ENCODE peak calls at places on chromosomes 2 and 18, in four cellular contexts. P is stimulated activated CD8-positive, alpha-beta memory T cell treated with anti-CD3 and anti-CD28 coated beads, Interleukin-15, amount 100 ng/mL, for 24 hours; N is T-helper 1 cell; L is hippocampal formation. H is an unnamed sample.
A peak's percentile ranks its signal among the peaks of the same experiment; 100 is the strongest.

GRCh38 chr2:127308586-127309138 is 14.7 kb upstream of the ERCC3 start:
- DNase-seq in L (no peak), P (no peak), N (no peak), H (no peak)

GRCh38 chr18:14089781-14090180 is 42.5 kb downstream of the ZNF519 start:
- DNase-seq in L (no peak), P (no peak), N (no peak), H (no peak)

GRCh38 chr18:67425724-67426123 is 90.8 kb downstream of the DSEL start:
- DNase-seq in P (no peak), N (no peak), L (no peak), H (no peak)

GRCh38 chr18:73479472-73479871 is 611.7 kb upstream of the NETO1 start:
- DNase-seq in L (no peak), P (no peak), N (no peak), H (no peak)

GRCh38 chr2:32425719-32426141 is 68.9 kb downstream of the BIRC6 start:
- DNase-seq in L (no peak), N (no peak), P (no peak), H (no peak)

GRCh38 chr2:152396763-152397162 is 61.8 kb downstream of the FMNL2 start:
- DNase-seq in P (no peak), L (no peak), N (no peak), H (no peak)

GRCh38 chr2:88059979-88060906 is 4.7 kb upstream of the KRCC1 start:
- DNase-seq in N (peak; percentile 5), L (peak; percentile 82), P (no peak), H (no peak)

GRCh38 chr2:173171924-173172643 is 96.4 kb downstream of the MAP3K20 start:
- DNase-seq in N (no peak), L (no peak), P (no peak), H (no peak)

GRCh38 chr2:174778479-174778962 is 14.2 kb upstream of the CHRNA1 start:
- DNase-seq in L (no peak), N (peak; percentile 62), P (peak; percentile 10), H (peak; percentile 61)

GRCh38 chr2:85179541-85179940 is 46.3 kb downstream of the TCF7L1 start:
- DNase-seq in L (no peak), N (no peak), P (no peak), H (no peak)

GRCh38 chr2:173990970-173991819 is 26.0 kb upstream of the SP3 start:
- DNase-seq in N (no peak), L (no peak), P (no peak), H (no peak)

H was measured in activated effector memory CD4-positive, alpha-beta T cell treated with Interleukin-2 at 50 U/mL for 16 hours.